ENCODE peak calls at places on chromosomes 4 and X, in ten cellular contexts. One of them, this sample, is unnamed.

GRCh38 chr4:2927696-2928075 is 35.5 kb downstream of the NOP14 start:
- DNase-seq in bronchial epithelial cell: no peak
- DNase-seq in pancreas: peak; percentile 7
- DNase-seq in A549: no peak
- DNase-seq in transverse colon: no peak
- DNase-seq in adrenal gland: no peak
- DNase-seq in uterus: peak; percentile 11
- DNase-seq in left ventricle myocardium inferior: no peak
- DNase-seq in tibial nerve: no peak
- DNase-seq in fibroblast of lung: no peak
- DNase-seq in this sample: no peak

GRCh38 chrX:17081535-17081934 is 135.1 kb downstream of the REPS2 start:
- DNase-seq in uterus: peak; percentile 22
- DNase-seq in transverse colon: no peak
- DNase-seq in fibroblast of lung: peak; percentile 10
- DNase-seq in adrenal gland: peak; percentile 36
- DNase-seq in left ventricle myocardium inferior: no peak
- DNase-seq in tibial nerve: no peak
- DNase-seq in bronchial epithelial cell: no peak
- DNase-seq in A549: no peak
- DNase-seq in pancreas: no peak
- DNase-seq in this sample: no peak

GRCh38 chr4:135274461-135274860 is 1072.9 kb upstream of the PABPC4L start:
- DNase-seq in left ventricle myocardium inferior: no peak
- DNase-seq in fibroblast of lung: no peak
- DNase-seq in pancreas: no peak
- DNase-seq in adrenal gland: no peak
- DNase-seq in tibial nerve: no peak
- DNase-seq in uterus: no peak
- DNase-seq in transverse colon: no peak
- DNase-seq in bronchial epithelial cell: no peak
- DNase-seq in A549: no peak
- DNase-seq in this sample: no peak

GRCh38 chr4:28241021-28241420 is 1380.4 kb downstream of the STIM2 start:
- DNase-seq in uterus: no peak
- DNase-seq in fibroblast of lung: peak; percentile 6
- DNase-seq in tibial nerve: no peak
- DNase-seq in left ventricle myocardium inferior: no peak
- DNase-seq in A549: no peak
- DNase-seq in adrenal gland: no peak
- DNase-seq in pancreas: no peak
- DNase-seq in transverse colon: no peak
- DNase-seq in bronchial epithelial cell: no peak
- DNase-seq in this sample: no peak

GRCh38 chrX:85570496-85570895 is 191.0 kb upstream of the POF1B start:
- DNase-seq in left ventricle myocardium inferior: no peak
- DNase-seq in tibial nerve: no peak
- DNase-seq in uterus: no peak
- DNase-seq in transverse colon: no peak
- DNase-seq in fibroblast of lung: no peak
- DNase-seq in A549: no peak
- DNase-seq in pancreas: no peak
- DNase-seq in bronchial epithelial cell: no peak
- DNase-seq in adrenal gland: no peak
- DNase-seq in this sample: no peak

GRCh38 chrX:4314586-4314985 is 601.1 kb upstream of the PRKX start:
- DNase-seq in adrenal gland: no peak
- DNase-seq in pancreas: no peak
- DNase-seq in bronchial epithelial cell: no peak
- DNase-seq in uterus: no peak
- DNase-seq in A549: no peak
- DNase-seq in fibroblast of lung: no peak
- DNase-seq in tibial nerve: no peak
- DNase-seq in transverse colon: no peak
- DNase-seq in left ventricle myocardium inferior: no peak
- DNase-seq in this sample: no peak

GRCh38 chr4:154329268-154329858 is 162.2 kb downstream of the DCHS2 start:
- DNase-seq in adrenal gland: no peak
- DNase-seq in pancreas: no peak
- DNase-seq in A549: peak; percentile 25
- DNase-seq in transverse colon: no peak
- DNase-seq in tibial nerve: no peak
- DNase-seq in uterus: no peak
- DNase-seq in fibroblast of lung: peak; percentile 10
- DNase-seq in bronchial epithelial cell: peak; percentile 43
- DNase-seq in left ventricle myocardium inferior: no peak
- DNase-seq in this sample: no peak

GRCh38 chrX:41029332-41029731 is 55.9 kb upstream of the USP9X start:
- DNase-seq in left ventricle myocardium inferior: no peak
- DNase-seq in uterus: no peak
- DNase-seq in A549: peak; percentile 89
- DNase-seq in pancreas: no peak
- DNase-seq in adrenal gland: no peak
- DNase-seq in fibroblast of lung: no peak
- DNase-seq in transverse colon: no peak
- DNase-seq in tibial nerve: no peak
- DNase-seq in bronchial epithelial cell: peak; percentile 31
- DNase-seq in this sample: no peak

GRCh38 chrX:13059676-13060499 is 15.5 kb upstream of the FAM9C start:
- DNase-seq in A549: peak; percentile 88
- DNase-seq in tibial nerve: no peak
- DNase-seq in transverse colon: no peak
- DNase-seq in adrenal gland: no peak
- DNase-seq in uterus: no peak
- DNase-seq in bronchial epithelial cell: peak; percentile 9
- DNase-seq in fibroblast of lung: peak; percentile 71
- DNase-seq in left ventricle myocardium inferior: no peak
- DNase-seq in pancreas: peak; percentile 27
- DNase-seq in this sample: no peak

GRCh38 chr4:155592568-155593343 is 73.9 kb upstream of the GUCY1A1 start:
- DNase-seq in transverse colon: no peak
- DNase-seq in pancreas: no peak
- DNase-seq in A549: no peak
- DNase-seq in left ventricle myocardium inferior: no peak
- DNase-seq in adrenal gland: no peak
- DNase-seq in tibial nerve: no peak
- DNase-seq in bronchial epithelial cell: no peak
- DNase-seq in uterus: peak; percentile 39
- DNase-seq in fibroblast of lung: peak; percentile 70
- DNase-seq in this sample: no peak

GRCh38 chrX:53262918-53263394 is 18.4 kb downstream of the IQSEC2 start:
- DNase-seq in left ventricle myocardium inferior: no peak
- DNase-seq in fibroblast of lung: peak; percentile 66
- DNase-seq in pancreas: no peak
- DNase-seq in bronchial epithelial cell: peak; percentile 38
- DNase-seq in tibial nerve: no peak
- DNase-seq in adrenal gland: no peak
- DNase-seq in uterus: no peak
- DNase-seq in A549: peak; percentile 78
- DNase-seq in transverse colon: no peak
- DNase-seq in this sample: no peak

GRCh38 chr4:95293014-95293413 is 255.8 kb downstream of the UNC5C start:
- DNase-seq in fibroblast of lung: peak; percentile 56
- DNase-seq in adrenal gland: no peak
- DNase-seq in bronchial epithelial cell: no peak
- DNase-seq in left ventricle myocardium inferior: no peak
- DNase-seq in transverse colon: no peak
- DNase-seq in A549: no peak
- DNase-seq in tibial nerve: no peak
- DNase-seq in pancreas: no peak
- DNase-seq in uterus: no peak
- DNase-seq in this sample: no peak

GRCh38 chr4:99679204-99679603 is 21.6 kb upstream of the C4orf54 start:
- DNase-seq in fibroblast of lung: no peak
- DNase-seq in tibial nerve: no peak
- DNase-seq in adrenal gland: peak; percentile 63
- DNase-seq in A549: no peak
- DNase-seq in transverse colon: no peak
- DNase-seq in bronchial epithelial cell: peak; percentile 7
- DNase-seq in uterus: no peak
- DNase-seq in left ventricle myocardium inferior: peak; percentile 43
- DNase-seq in pancreas: peak; percentile 34
- DNase-seq in this sample: no peak
- H3K4me3 ChIP-seq in fibroblast of lung: no peak overlapping the region
- H3K4me3 ChIP-seq in tibial nerve: no peak overlapping the region
- H3K4me3 ChIP-seq in adrenal gland: no peak overlapping the region
- H3K4me3 ChIP-seq in A549: no peak overlapping the region
- H3K4me3 ChIP-seq in transverse colon: no peak overlapping the region
- H3K4me3 ChIP-seq in bronchial epithelial cell: no peak overlapping the region
- H3K4me3 ChIP-seq in uterus: no peak overlapping the region
- H3K4me3 ChIP-seq in left ventricle myocardium inferior: no peak overlapping the region
- H3K4me3 ChIP-seq in pancreas: no peak overlapping the region
- H3K4me3 ChIP-seq in this sample: no peak overlapping the region

DNA sequence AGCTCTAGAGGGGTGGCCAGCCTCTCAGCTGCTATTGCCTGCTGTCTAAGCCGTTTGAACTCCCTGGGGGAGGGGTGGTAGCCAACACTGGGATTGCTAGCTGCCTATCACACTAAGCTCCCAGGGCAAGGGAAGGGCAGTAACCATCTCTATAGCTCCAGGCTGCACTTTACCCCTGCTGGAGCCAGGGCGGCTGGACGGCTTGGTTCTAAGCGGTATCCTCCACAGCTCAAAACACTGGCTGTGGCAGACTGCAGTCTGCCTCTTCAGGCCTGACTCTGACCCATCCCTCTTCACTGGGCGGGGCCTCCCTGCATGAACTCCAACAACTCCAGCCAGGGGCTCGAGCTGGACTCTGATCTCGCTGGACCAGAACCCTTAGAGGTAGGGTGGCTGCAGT is 55.3 kb upstream of the GNRHR start:
- DNase-seq in bronchial epithelial cell: no peak
- DNase-seq in adrenal gland: no peak
- DNase-seq in fibroblast of lung: no peak
- DNase-seq in tibial nerve: no peak
- DNase-seq in left ventricle myocardium inferior: no peak
- DNase-seq in A549: no peak
- DNase-seq in uterus: no peak
- DNase-seq in pancreas: no peak
- DNase-seq in transverse colon: no peak
- DNase-seq in this sample: no peak
- TF ChIP-seq CTCF in bronchial epithelial cell: no peak
- TF ChIP-seq CTCF in adrenal gland: no peak
- TF ChIP-seq CTCF in fibroblast of lung: no peak
- TF ChIP-seq CTCF in tibial nerve: no peak
- TF ChIP-seq CTCF in left ventricle myocardium inferior: no peak
- TF ChIP-seq CTCF in A549: no peak
- TF ChIP-seq CTCF in uterus: no peak
- TF ChIP-seq CTCF in pancreas: no peak
- TF ChIP-seq CTCF in transverse colon: no peak
- TF ChIP-seq CTCF in this sample: no peak

GRCh38 chr4:159366966-159367365 is 264.1 kb downstream of the RAPGEF2 start:
- DNase-seq in fibroblast of lung: peak; percentile 21
- DNase-seq in left ventricle myocardium inferior: peak; percentile 38
- DNase-seq in uterus: no peak
- DNase-seq in adrenal gland: no peak
- DNase-seq in A549: peak; percentile 6
- DNase-seq in transverse colon: no peak
- DNase-seq in pancreas: no peak
- DNase-seq in tibial nerve: no peak
- DNase-seq in bronchial epithelial cell: peak; percentile 47
- DNase-seq in this sample: no peak
- H3K4me3 ChIP-seq in fibroblast of lung: no peak overlapping the region
- H3K4me3 ChIP-seq in left ventricle myocardium inferior: peak overlapping the region; percentile 37
- H3K4me3 ChIP-seq in uterus: no peak overlapping the region
- H3K4me3 ChIP-seq in adrenal gland: no peak overlapping the region
- H3K4me3 ChIP-seq in A549: no peak overlapping the region
- H3K4me3 ChIP-seq in transverse colon: no peak overlapping the region
- H3K4me3 ChIP-seq in pancreas: no peak overlapping the region
- H3K4me3 ChIP-seq in tibial nerve: no peak overlapping the region
- H3K4me3 ChIP-seq in bronchial epithelial cell: no peak overlapping the region
- H3K4me3 ChIP-seq in this sample: no peak overlapping the region

GRCh38 chrX:153353416-153353815 is 19.5 kb downstream of the ZNF275 start:
- DNase-seq in pancreas: no peak
- DNase-seq in adrenal gland: no peak
- DNase-seq in left ventricle myocardium inferior: no peak
- DNase-seq in uterus: no peak
- DNase-seq in A549: no peak
- DNase-seq in tibial nerve: no peak
- DNase-seq in fibroblast of lung: no peak
- DNase-seq in bronchial epithelial cell: no peak
- DNase-seq in transverse colon: no peak
- DNase-seq in this sample: no peak
- TF ChIP-seq CTCF in pancreas: no peak
- TF ChIP-seq CTCF in adrenal gland: no peak
- TF ChIP-seq CTCF in left ventricle myocardium inferior: no peak
- TF ChIP-seq CTCF in uterus: no peak
- TF ChIP-seq CTCF in A549: no peak
- TF ChIP-seq CTCF in tibial nerve: no peak
- TF ChIP-seq CTCF in fibroblast of lung: no peak
- TF ChIP-seq CTCF in bronchial epithelial cell: no peak
- TF ChIP-seq CTCF in transverse colon: no peak
- TF ChIP-seq CTCF in this sample: no peak

GRCh38 chr4:181685911-181686310 is 557.3 kb upstream of the TENM3 start:
- DNase-seq in A549: no peak
- DNase-seq in uterus: no peak
- DNase-seq in adrenal gland: no peak
- DNase-seq in pancreas: no peak
- DNase-seq in bronchial epithelial cell: peak; percentile 6
- DNase-seq in fibroblast of lung: peak; percentile 96
- DNase-seq in tibial nerve: no peak
- DNase-seq in left ventricle myocardium inferior: no peak
- DNase-seq in transverse colon: no peak
- DNase-seq in this sample: peak; percentile 38

GRCh38 chr4:181688886-181689285 is 554.3 kb upstream of the TENM3 start:
- DNase-seq in transverse colon: no peak
- DNase-seq in left ventricle myocardium inferior: no peak
- DNase-seq in adrenal gland: no peak
- DNase-seq in fibroblast of lung: peak; percentile 78
- DNase-seq in A549: no peak
- DNase-seq in pancreas: no peak
- DNase-seq in uterus: no peak
- DNase-seq in tibial nerve: no peak
- DNase-seq in bronchial epithelial cell: no peak
- DNase-seq in this sample: no peak

GRCh38 chr4:181687116-181687515 is 556.1 kb upstream of the TENM3 start:
- DNase-seq in bronchial epithelial cell: no peak
- DNase-seq in fibroblast of lung: peak; percentile 73
- DNase-seq in uterus: no peak
- DNase-seq in left ventricle myocardium inferior: no peak
- DNase-seq in A549: no peak
- DNase-seq in adrenal gland: no peak
- DNase-seq in tibial nerve: no peak
- DNase-seq in pancreas: no peak
- DNase-seq in transverse colon: no peak
- DNase-seq in this sample: no peak

GRCh38 chr4:181690498-181690897 is 552.7 kb upstream of the TENM3 start:
- DNase-seq in bronchial epithelial cell: no peak
- DNase-seq in transverse colon: no peak
- DNase-seq in uterus: no peak
- DNase-seq in pancreas: no peak
- DNase-seq in A549: no peak
- DNase-seq in tibial nerve: no peak
- DNase-seq in adrenal gland: no peak
- DNase-seq in left ventricle myocardium inferior: no peak
- DNase-seq in fibroblast of lung: peak; percentile 39
- DNase-seq in this sample: no peak

GRCh38 chr4:181688416-181688815 is 554.8 kb upstream of the TENM3 start:
- DNase-seq in uterus: no peak
- DNase-seq in bronchial epithelial cell: no peak
- DNase-seq in fibroblast of lung: peak; percentile 92
- DNase-seq in A549: no peak
- DNase-seq in transverse colon: no peak
- DNase-seq in pancreas: no peak
- DNase-seq in left ventricle myocardium inferior: no peak
- DNase-seq in adrenal gland: no peak
- DNase-seq in tibial nerve: no peak
- DNase-seq in this sample: no peak
- H3K4me3 ChIP-seq in uterus: no peak overlapping the region
- H3K4me3 ChIP-seq in bronchial epithelial cell: no peak overlapping the region
- H3K4me3 ChIP-seq in fibroblast of lung: no peak overlapping the region
- H3K4me3 ChIP-seq in A549: no peak overlapping the region
- H3K4me3 ChIP-seq in transverse colon: no peak overlapping the region
- H3K4me3 ChIP-seq in pancreas: no peak overlapping the region
- H3K4me3 ChIP-seq in left ventricle myocardium inferior: no peak overlapping the region
- H3K4me3 ChIP-seq in adrenal gland: no peak overlapping the region
- H3K4me3 ChIP-seq in tibial nerve: no peak overlapping the region
- H3K4me3 ChIP-seq in this sample: no peak overlapping the region